ENCODE peak calls at places on chromosomes 11 and 22, in six cellular contexts. I, H, R, T, K and Q are unnamed samples.

GRCh38 chr11:123526918-123527317 is 96.8 kb downstream of the GRAMD1B start:
- DNase-seq in I (no peak), T (no peak), K (no peak), R (no peak), H (no peak), Q (no peak)

GRCh38 chr11:10139656-10140055 is 154.4 kb downstream of the SBF2 start:
- DNase-seq in H (no peak), T (no peak), R (no peak), I (no peak), K (no peak), Q (no peak)

GRCh38 chr22:45441158-45441557 is 27.7 kb downstream of the RIBC2 start:
- DNase-seq in T (no peak), H (peak; percentile 12), K (no peak), R (peak; percentile 71), I (peak; percentile 41), Q (no peak)

GRCh38 chr11:4713241-4713640 is 8.7 kb downstream of the MMP26 start:
- DNase-seq in R (no peak), T (no peak), K (no peak), I (no peak), H (no peak), Q (no peak)

GRCh38 chr11:19723572-19724342 is 11.1 kb downstream of the NAV2 start:
- DNase-seq in R (peak; percentile 12), K (no peak), I (no peak), H (no peak), T (no peak), Q (no peak)

GRCh38 chr22:48844096-48844675 is 983.5 kb downstream of the BRD1 start:
- DNase-seq in H (no peak), K (no peak), T (no peak), R (no peak), I (no peak), Q (no peak)

GRCh38 chr11:73759520-73760065 is 1.3 kb downstream of the RAB6A start:
- DNase-seq in H (no peak), R (no peak), T (no peak), K (no peak), I (peak; percentile 9), Q (no peak)

GRCh38 chr22:30829901-30830550 is 135.4 kb downstream of the OSBP2 start:
- DNase-seq in T (no peak), H (no peak), I (no peak), K (no peak), R (no peak), Q (no peak)

GRCh38 chr11:6200975-6201374 is 2.0 kb downstream of the OR52W1 start:
- DNase-seq in H (no peak), I (no peak), K (no peak), T (no peak), R (no peak), Q (no peak)

GRCh38 chr22:22872722-22873708 is 14.6 kb upstream of the IGLL5 start:
- DNase-seq in R (no peak), H (no peak), T (no peak), I (no peak), K (no peak), Q (no peak)

GRCh38 chr22:18076060-18076497 is 1.7 kb upstream of the PEX26 start:
- DNase-seq in I (no peak), H (peak; percentile 74), R (peak; percentile 86), T (no peak), K (no peak), Q (no peak)

GRCh38 chr11:73218106-73218829 is at the start of gene P2RY2:
- DNase-seq in R (peak; percentile 53), T (no peak), I (peak; percentile 54), H (no peak), K (peak; percentile 15), Q (no peak)

GRCh38 chr22:32502346-32502745 is 27.7 kb downstream of the FBXO7 start:
- DNase-seq in I (no peak), H (no peak), K (no peak), R (no peak), T (no peak), Q (no peak)

GRCh38 chr11:16402654-16403447 is 46.5 kb upstream of the SOX6 start:
- DNase-seq in I (no peak), R (peak; percentile 92), T (no peak), K (peak; percentile 46), H (no peak), Q (no peak)

GRCh38 chr22:20249797-20250354 is 18.2 kb downstream of the RTN4R start:
- DNase-seq in R (no peak), K (no peak), H (no peak), T (no peak), I (no peak), Q (no peak)

GRCh38 chr11:66882540-66882939 is 25.7 kb downstream of the LRFN4 start:
- DNase-seq in H (no peak), T (no peak), K (no peak), R (no peak), I (no peak), Q (no peak)

GRCh38 chr22:47784367-47784983 is 1022.0 kb downstream of the TBC1D22A start:
- DNase-seq in H (no peak), T (no peak), I (no peak), R (no peak), K (no peak), Q (no peak)

GRCh38 chr22:45548991-45549736 is 46.5 kb downstream of the FBLN1 start:
- DNase-seq in K (no peak), I (no peak), H (peak; percentile 37), R (no peak), T (no peak), Q (no peak)

GRCh38 chr11:75655619-75656018 is 13.2 kb downstream of the MAP6 start:
- DNase-seq in I (no peak), T (no peak), K (no peak), R (no peak), H (no peak), Q (no peak)

GRCh38 chr11:117382746-117383145 is 55.1 kb downstream of the CEP164 start:
- DNase-seq in K (no peak), T (no peak), H (no peak), I (no peak), R (no peak), Q (no peak)

GRCh38 chr11:91932151-91932821 is 292.3 kb upstream of the FAT3 start:
- DNase-seq in R (no peak), K (no peak), T (no peak), I (no peak), H (no peak), Q (no peak)

DNA sequence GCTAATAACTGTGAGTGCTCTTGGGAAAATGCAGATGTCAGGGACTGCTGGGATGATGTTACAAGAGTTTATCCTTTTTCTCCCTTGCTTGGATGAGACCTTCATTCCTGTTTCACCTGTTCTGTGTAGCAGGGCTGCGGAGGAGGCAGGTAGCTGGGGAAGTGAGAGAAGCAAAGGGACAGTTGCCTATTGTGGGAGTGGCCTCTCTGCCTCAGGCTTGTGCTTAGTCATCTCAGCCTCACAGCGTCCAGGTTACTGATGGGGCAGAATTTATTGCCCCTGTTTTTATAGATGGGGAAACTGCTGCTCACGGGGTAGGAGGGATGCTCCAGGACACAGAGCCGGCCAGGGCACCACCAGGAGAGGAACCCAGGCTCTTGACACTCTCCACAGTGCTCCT is 1.7 kb downstream of the STX3 start:
- DNase-seq in I (peak; percentile 19), H (peak; percentile 64), T (no peak), R (no peak), K (no peak), Q (no peak)
- TF ChIP-seq POLR2AphosphoS5 in I (no peak), H (no peak), T (no peak), R (no peak), K (no peak), Q (no peak)

GRCh38 chr11:14360976-14361375 is 2.0 kb upstream of the RRAS2 start:
- DNase-seq in R (no peak), K (no peak), H (no peak), I (no peak), T (no peak), Q (no peak)

GRCh38 chr11:14357843-14358728 is 897 bp downstream of the RRAS2 start:
- DNase-seq in T (no peak), I (peak; percentile 32), H (peak; percentile 55), K (no peak), R (peak; percentile 66), Q (peak; percentile 29)

GRCh38 chr11:14359573-14360031 is 619 bp upstream of the RRAS2 start:
- DNase-seq in H (no peak), R (no peak), T (no peak), I (no peak), K (no peak), Q (no peak)

GRCh38 chr11:14356342-14356741 is 2.6 kb downstream of the RRAS2 start:
- DNase-seq in I (no peak), K (no peak), R (no peak), T (no peak), H (no peak), Q (no peak)

DNA sequence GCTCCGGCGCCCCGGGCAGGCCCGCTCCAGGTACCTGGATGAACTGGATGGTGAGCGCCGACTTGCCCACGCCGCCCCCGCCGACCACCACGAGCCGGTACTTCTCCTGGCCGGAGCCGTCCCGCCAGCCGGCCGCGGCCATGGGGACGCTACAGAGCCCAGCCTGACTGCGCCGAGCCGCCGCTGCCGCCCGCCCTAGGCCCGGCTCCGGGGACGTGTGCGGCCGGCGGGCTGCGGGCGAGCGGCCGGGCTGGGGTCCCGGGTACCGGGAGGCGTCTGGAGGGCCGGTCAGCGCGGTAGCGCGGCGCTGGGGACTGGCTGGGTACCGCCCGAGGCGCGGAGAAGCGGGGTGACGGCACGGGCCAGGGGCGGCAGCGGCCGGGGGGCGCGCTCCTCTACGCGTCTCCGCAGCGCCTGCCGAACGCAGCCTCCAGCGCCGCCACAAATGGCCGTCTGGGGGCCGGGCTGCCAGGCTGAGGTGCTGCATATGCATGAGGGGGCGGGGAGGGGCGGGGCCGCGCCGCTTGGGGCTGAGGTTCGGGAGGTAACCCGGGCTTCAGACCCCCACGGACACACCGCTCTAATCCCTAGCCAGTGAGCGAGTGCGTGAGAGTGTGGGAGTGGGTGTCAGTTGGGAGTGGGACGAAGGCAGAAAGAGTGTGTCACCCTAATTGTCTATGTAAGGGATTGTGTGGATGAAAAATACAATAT is at the start of gene RRAS2:
- DNase-seq in I (peak; percentile 75), T (no peak), K (no peak), R (peak; percentile 69), H (peak; percentile 85), Q (peak; percentile 75)
- TF ChIP-seq POLR2A in I (peak; percentile 65), T (peak; percentile 92), K (peak; percentile 81), R (peak; percentile 76), H (peak; percentile 74), Q (peak; percentile 85)

DNA sequence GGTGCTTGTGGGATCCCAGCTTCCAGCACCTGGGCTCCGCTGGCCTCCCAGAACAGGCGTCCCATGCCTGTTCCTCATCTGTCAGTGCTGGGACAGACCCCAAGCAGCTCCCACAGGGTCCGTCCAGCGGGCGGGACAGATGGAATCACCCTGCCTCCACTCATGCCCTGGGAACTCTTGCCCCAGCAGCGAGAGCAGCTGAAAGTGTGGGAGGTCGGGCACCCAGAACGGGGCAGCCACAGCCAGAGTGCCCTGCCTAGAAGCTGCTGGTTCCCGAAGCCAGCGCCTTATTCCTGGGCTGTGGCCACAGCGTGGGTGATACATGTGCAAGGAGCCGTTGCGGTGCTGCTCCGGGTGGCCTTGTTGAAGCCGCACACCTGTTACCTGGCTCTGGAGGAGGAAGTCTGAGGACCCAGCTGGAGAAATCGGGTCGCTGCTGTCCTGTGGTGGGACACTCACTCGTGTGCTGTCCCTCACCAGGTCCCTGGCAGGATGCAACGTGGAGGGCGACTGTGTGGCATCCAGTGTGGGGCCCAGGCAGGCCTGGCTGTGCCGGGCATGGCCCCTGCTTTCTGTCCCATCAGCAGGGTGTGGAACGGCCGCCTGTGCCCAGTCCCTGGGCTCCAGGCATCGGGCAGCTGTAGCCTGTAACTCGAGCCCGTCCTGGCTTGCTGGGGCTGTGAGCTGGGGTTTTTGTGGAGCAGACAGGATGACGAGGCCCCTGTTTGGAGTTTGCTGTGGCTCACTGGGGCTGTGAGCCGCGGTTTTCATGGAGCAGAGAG is 16.2 kb downstream of the GRAMD4 start:
- DNase-seq in K (no peak), H (no peak), R (no peak), T (no peak), I (no peak), Q (no peak)
- TF ChIP-seq TAF1 in K (no peak), H (no peak), R (no peak), T (no peak), I (no peak), Q (no peak)

GRCh38 chr22:28792491-28793383 is 7.6 kb downstream of the XBP1 start:
- DNase-seq in R (no peak), H (no peak), T (no peak), I (no peak), K (no peak), Q (no peak)
- TF ChIP-seq POLR2AphosphoS5 in R (peak; percentile 58), H (no peak), T (peak; percentile 32), I (no peak), K (no peak), Q (peak; percentile 27)